ENCODE peak calls at places on chromosomes 16 and 17, in eight cellular contexts. B is KBM-7, F is HFF-Myc, H is NCI-H2081 treated with DMSO at 0.1 percent for 48 hours, P is OCI-LY7, V is EL, W is HAP-1, Z is NCI-H82. I is an unnamed sample.
A peak's percentile ranks its signal among the peaks of the same experiment; 100 is the strongest.

GRCh38 chr17:27430882-27431491 is 25.3 kb upstream of the KSR1 start:
- DNase-seq in V (peak; percentile 57), B (peak; percentile 33), W (peak; percentile 63), P (peak; percentile 11), F (peak; percentile 16), H (no peak), Z (peak; percentile 70), I (no peak)

GRCh38 chr17:12790806-12791148 is 1.5 kb downstream of the ARHGAP44 start:
- DNase-seq in B (no peak), V (no peak), P (no peak), H (no peak), W (peak; percentile 7), Z (peak; percentile 65), F (no peak), I (no peak)

GRCh38 chr16:23434380-23434779 is 18.6 kb downstream of the COG7 start:
- DNase-seq in F (peak; percentile 47), Z (peak; percentile 79), W (peak; percentile 34), P (peak; percentile 78), V (peak; percentile 62), B (peak; percentile 72), H (peak; percentile 56), I (no peak)

GRCh38 chr16:11742041-11742535 is 569 bp downstream of the TXNDC11 start:
- DNase-seq in W (peak; percentile 49), P (peak; percentile 65), Z (peak; percentile 50), V (no peak), B (peak; percentile 36), F (no peak), H (no peak), I (no peak)

GRCh38 chr16:17026600-17027242 is 444.0 kb downstream of the XYLT1 start:
- DNase-seq in F (no peak), W (no peak), H (no peak), B (no peak), Z (no peak), V (no peak), P (no peak), I (no peak)

GRCh38 chr16:3782566-3782965 is 65.2 kb upstream of the TRAP1 start:
- DNase-seq in Z (no peak), H (no peak), F (no peak), V (no peak), P (no peak), W (no peak), B (no peak), I (no peak)

GRCh38 chr16:30892670-30893069 is 1.2 kb downstream of the BCL7C start:
- DNase-seq in H (no peak), P (no peak), B (no peak), V (no peak), Z (no peak), W (no peak), F (no peak), I (no peak)

GRCh38 chr17:42687707-42688275 is 5.5 kb downstream of the CNTNAP1 start:
- DNase-seq in Z (no peak), V (no peak), F (no peak), W (no peak), B (no peak), H (no peak), P (no peak), I (no peak)

I was measured in SIG-M5.